ENCODE peak calls at places on chromosomes 6 and 20, in six cellular contexts. K is tibial nerve; B is CD4-positive, CD25-positive, alpha-beta regulatory T cell; Y is HepG2; F is CD4-positive, alpha-beta memory T cell; S is right lobe of liver. L is an unnamed sample. For H3K4me1, the result is how much of the 10 kb centered on the place peaks cover.

GRCh38 chr6:118744261-118744941 is 93.0 kb upstream of the CEP85L start:
- DNase-seq in K (no peak), F (no peak), S (no peak), B (no peak), Y (no peak), L (no peak)

GRCh38 chr6:138004423-138005287 is 102.6 kb downstream of the PERP start:
- DNase-seq in B (peak), Y (peak), K (no peak), S (no peak), F (peak), L (peak)

GRCh38 chr6:113326781-113327180 is 530.4 kb upstream of the MARCKS start:
- DNase-seq in B (no peak), Y (no peak), S (no peak), F (no peak), K (no peak), L (no peak)

GRCh38 chr6:139262519-139263300 is 29.1 kb downstream of the TXLNB start:
- DNase-seq in Y (no peak), K (no peak), S (no peak), F (peak), B (peak), L (no peak)

GRCh38 chr6:84764332-84765049 is at the start of gene TBX18:
- DNase-seq in K (peak), B (no peak), Y (peak), S (peak), F (no peak), L (peak)

GRCh38 chr20:34753706-34754461 is 49.7 kb downstream of the TP53INP2 start:
- DNase-seq in B (no peak), F (no peak), S (no peak), K (no peak), Y (no peak), L (no peak)

GRCh38 chr6:14578994-14579393 is 461.4 kb downstream of the CD83 start:
- DNase-seq in Y (no peak), S (no peak), K (no peak), B (no peak), F (no peak), L (no peak)

GRCh38 chr20:11845311-11845710 is 72.4 kb upstream of the BTBD3 start:
- DNase-seq in S (no peak), F (no peak), K (no peak), B (no peak), Y (no peak), L (no peak)

GRCh38 chr6:45630801-45631200 is 253.1 kb upstream of the SUPT3H start:
- DNase-seq in B (no peak), F (no peak), S (no peak), K (no peak), Y (no peak), L (no peak)

GRCh38 chr6:3534599-3534998 is 77.7 kb upstream of the SLC22A23 start:
- DNase-seq in B (no peak), S (no peak), K (no peak), F (no peak), Y (peak), L (no peak)

GRCh38 chr6:109454483-109455160 is 950 bp downstream of the MICAL1 start:
- DNase-seq in K (no peak), B (peak), F (peak), Y (no peak), S (no peak), L (peak)

GRCh38 chr6:15980801-15981200 is 148.1 kb upstream of the MYLIP start:
- DNase-seq in K (no peak), S (no peak), F (no peak), Y (no peak), B (no peak), L (no peak)

GRCh38 chr20:23139524-23139923 is 53.4 kb upstream of the CD93 start:
- DNase-seq in K (no peak), Y (no peak), F (no peak), S (peak), B (no peak), L (no peak)

GRCh38 chr20:55139173-55139765 is 663.9 kb downstream of the DOK5 start:
- DNase-seq in S (no peak), K (no peak), F (no peak), B (no peak), Y (no peak), L (no peak)

GRCh38 chr6:19714415-19715165 is 122.6 kb upstream of the ID4 start:
- DNase-seq in B (no peak), K (no peak), Y (no peak), F (no peak), S (no peak), L (no peak)

GRCh38 chr6:142842423-142843261 is 102.3 kb downstream of the HIVEP2 start:
- DNase-seq in Y (peak), K (no peak), S (no peak), B (peak), F (peak), L (no peak)

GRCh38 chr6:170075659-170076223 is 215.1 kb downstream of the DLL1 start:
- DNase-seq in S (peak), F (no peak), K (no peak), Y (no peak), B (no peak), L (no peak)

GRCh38 chr6:92989656-92990055 is 429.7 kb downstream of the EPHA7 start:
- DNase-seq in Y (no peak), B (no peak), S (no peak), F (no peak), K (no peak), L (no peak)

GRCh38 chr20:25864986-25865714 is 168.5 kb upstream of the ZNF337 start:
- DNase-seq in B (no peak), Y (no peak), S (no peak), K (no peak), F (no peak), L (no peak)

GRCh38 chr6:156786652-156787051 is 9.5 kb downstream of the ARID1B start:
- DNase-seq in Y (no peak), K (no peak), F (no peak), S (no peak), B (no peak), L (no peak)

GRCh38 chr6:33785766-33786165 is 3.2 kb downstream of the LEMD2 start:
- DNase-seq in Y (no peak), B (no peak), S (no peak), K (no peak), F (no peak), L (no peak)

GRCh38 chr20:10524643-10525042 is 89.5 kb downstream of the SLX4IP start:
- DNase-seq in B (no peak), K (no peak), Y (no peak), S (no peak), F (no peak), L (no peak)

GRCh38 chr6:25481267-25481666 is 170.7 kb upstream of the SCGN start:
- DNase-seq in S (no peak), F (no peak), K (no peak), B (no peak), Y (no peak), L (no peak)

GRCh38 chr6:11710221-11710836 is 68.3 kb downstream of the ADTRP start:
- DNase-seq in K (no peak), Y (no peak), F (no peak), B (peak), S (no peak), L (no peak)

GRCh38 chr6:170202416-170203135 is 88.3 kb downstream of the DLL1 start:
- DNase-seq in B (no peak), Y (no peak), F (no peak), K (no peak), S (no peak), L (no peak)

GRCh38 chr6:79868098-79868722 is 79.1 kb downstream of the ELOVL4 start:
- DNase-seq in Y (peak), S (no peak), B (peak), F (peak), K (no peak), L (peak)

GRCh38 chr20:50308513-50309279 is 118.1 kb downstream of the CEBPB start:
- DNase-seq in F (no peak), S (peak), K (peak), Y (peak), B (no peak), L (no peak)

GRCh38 chr6:40112350-40112749 is 178.1 kb upstream of the MOCS1 start:
- DNase-seq in B (no peak), Y (no peak), K (no peak), S (no peak), F (no peak), L (peak)

GRCh38 chr20:1282966-1283365 is 16.9 kb downstream of the SNPH start:
- DNase-seq in F (no peak), Y (no peak), K (no peak), B (no peak), S (no peak), L (no peak)

GRCh38 chr6:16725145-16725864 is 36.0 kb downstream of the ATXN1 start:
- DNase-seq in K (no peak), B (no peak), F (no peak), Y (no peak), S (no peak), L (no peak)

GRCh38 chr20:53425930-53426329 is 167.7 kb downstream of the ZNF217 start:
- DNase-seq in S (no peak), K (no peak), Y (peak), B (no peak), F (no peak), L (no peak)

GRCh38 chr20:59848182-59848581 is 85.3 kb downstream of the SYCP2 start:
- DNase-seq in Y (no peak), B (no peak), S (no peak), F (no peak), K (no peak), L (peak)
- H3K4me1 ChIP-seq in Y (under half), B (under half), S (under half), F (under half), K (under half), L (under half)

DNA sequence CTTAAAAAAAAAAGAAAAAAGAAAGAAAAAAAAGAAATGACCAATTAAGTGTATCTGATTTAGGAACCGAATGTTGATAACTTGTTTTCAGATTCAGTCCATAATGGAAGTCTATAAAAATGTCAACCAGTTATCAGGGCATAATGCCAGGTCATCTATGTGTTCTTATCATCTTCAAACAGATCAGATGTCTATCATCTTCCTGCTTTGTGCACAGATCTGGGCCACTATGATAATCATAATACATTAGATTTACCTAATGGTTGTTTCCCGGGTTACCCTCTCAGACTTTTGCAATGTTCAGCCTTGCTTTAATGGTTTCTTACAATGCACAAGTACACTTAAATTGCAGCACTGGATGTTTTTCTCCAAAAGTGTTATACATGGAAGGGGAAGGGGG is 100.6 kb downstream of the NKAIN2 start:
- DNase-seq in Y (no peak), K (no peak), B (no peak), S (no peak), F (no peak), L (no peak)
- H3K4me3 ChIP-seq in Y (no peak), K (no peak), B (no peak), S (no peak), F (no peak), L (no peak)

GRCh38 chr6:107655245-107655644 is 165.3 kb downstream of the SOBP start:
- DNase-seq in S (no peak), K (no peak), F (no peak), Y (no peak), B (no peak), L (no peak)

GRCh38 chr6:107657373-107657754 is 166.7 kb downstream of the SCML4 start:
- DNase-seq in F (no peak), Y (no peak), S (no peak), K (no peak), B (no peak), L (no peak)

GRCh38 chr6:107657755-107658461 is 166.2 kb downstream of the SCML4 start:
- DNase-seq in Y (no peak), S (no peak), K (no peak), B (no peak), F (peak), L (peak)

GRCh38 chr6:107656883-107657282 is 167.0 kb downstream of the SOBP start:
- DNase-seq in B (no peak), S (no peak), Y (no peak), F (no peak), K (no peak), L (no peak)

DNA sequence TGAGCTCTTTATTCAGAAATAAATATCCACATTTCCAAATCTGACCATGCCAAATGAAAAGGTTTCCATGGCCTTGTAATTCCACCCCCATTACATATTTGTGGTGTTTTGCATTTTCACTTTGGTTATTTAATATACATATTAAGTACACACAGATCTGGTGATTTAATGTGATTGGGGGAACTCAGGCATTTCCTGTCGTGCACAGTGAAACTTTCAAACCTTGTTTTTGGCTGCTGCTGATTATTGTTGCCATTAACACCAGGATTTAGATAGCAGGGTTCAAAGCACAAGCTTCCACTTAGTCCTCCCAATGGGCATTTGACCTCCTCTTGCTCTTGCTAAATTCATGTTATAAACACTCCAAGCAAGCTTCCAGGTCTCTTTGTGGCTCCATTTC is 166.5 kb downstream of the SOBP start:
- DNase-seq in Y (no peak), B (no peak), K (no peak), F (no peak), S (no peak), L (no peak)
- H3K4me1 ChIP-seq in Y (half or more), B (under half), K (under half), F (under half), S (under half), L (under half)

GRCh38 chr20:20009784-20010253 is 7.3 kb upstream of the NAA20 start:
- DNase-seq in Y (peak), K (no peak), S (no peak), F (no peak), B (no peak), L (no peak)
- H3K4me3 ChIP-seq in Y (peak), K (no peak), S (no peak), F (no peak), B (no peak), L (no peak)

GRCh38 chr6:27812805-27813626 is 99.2 kb downstream of the OR2B2 start:
- DNase-seq in F (no peak), Y (no peak), K (no peak), B (no peak), S (no peak), L (no peak)
- H3K4me1 ChIP-seq in F (under half), Y (under half), K (under half), B (under half), S (under half), L (under half)

DNA sequence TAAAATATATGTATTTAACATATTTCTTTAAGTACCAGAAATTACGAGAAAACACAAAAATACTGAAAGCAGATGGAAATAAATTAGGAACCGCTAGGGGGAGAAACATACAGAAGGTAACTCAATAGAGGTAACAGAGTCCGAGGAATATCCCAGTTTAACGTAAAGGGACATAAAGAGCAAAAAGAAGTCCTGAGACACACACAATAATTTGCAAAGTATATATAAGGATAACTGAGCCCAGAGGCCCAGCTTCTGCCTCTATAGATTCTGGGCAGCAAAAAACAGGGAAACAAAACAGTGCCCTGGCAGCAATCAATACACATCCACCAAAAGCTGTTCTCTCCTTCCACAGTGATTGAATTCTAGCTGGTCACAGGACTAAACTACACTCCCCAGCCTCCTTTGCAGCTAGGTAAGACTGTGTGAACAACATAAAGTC is 15.1 kb downstream of the TBC1D32 start:
- DNase-seq in K (no peak), F (no peak), S (no peak), Y (peak), B (no peak), L (peak)
- H3K4me3 ChIP-seq in K (no peak), F (no peak), S (peak), Y (no peak), B (no peak), L (no peak)